ENCODE peak calls at places on chromosome 21, in four cellular contexts. S is OCI-LY7, U is RWPE2, A is IMR-90. I is an unnamed sample.

GRCh38 chr21:9008636-9009035 is 1512.7 kb upstream of the TPTE start:
- DNase-seq in A (no peak), U (no peak), S (no peak), I (no peak)

GRCh38 chr21:19553930-19554615 is 1150.5 kb upstream of the TMPRSS15 start:
- DNase-seq in U (no peak), S (no peak), A (no peak), I (no peak)

GRCh38 chr21:34938079-34938764 is 110.9 kb downstream of the RUNX1 start:
- DNase-seq in U (no peak), S (no peak), A (peak), I (no peak)

GRCh38 chr21:17461582-17461981 is 51.3 kb upstream of the CXADR start:
- DNase-seq in S (no peak), U (no peak), A (peak), I (no peak)

GRCh38 chr21:35390013-35390776 is 341.1 kb upstream of the RUNX1 start:
- DNase-seq in U (peak), A (peak), S (no peak), I (no peak)

GRCh38 chr21:22898061-22898460 is 1899.9 kb downstream of the NCAM2 start:
- DNase-seq in A (no peak), U (no peak), S (no peak), I (no peak)

GRCh38 chr21:21688877-21689276 is 690.7 kb downstream of the NCAM2 start:
- DNase-seq in U (no peak), S (no peak), A (peak), I (no peak)

GRCh38 chr21:15128267-15128666 is 63.5 kb upstream of the NRIP1 start:
- DNase-seq in A (no peak), U (no peak), S (no peak), I (no peak)

GRCh38 chr21:15766952-15767603 is 37.3 kb downstream of the USP25 start:
- DNase-seq in U (no peak), S (no peak), A (no peak), I (no peak)

GRCh38 chr21:14321042-14321441 is 61.9 kb downstream of the HSPA13 start:
- DNase-seq in S (no peak), A (peak), U (no peak), I (no peak)

GRCh38 chr21:16588433-16588860 is 858.7 kb downstream of the USP25 start:
- DNase-seq in A (peak), U (peak), S (no peak), I (no peak)

GRCh38 chr21:33643658-33644311 is 1.5 kb downstream of the ITSN1 start:
- DNase-seq in S (no peak), A (no peak), U (no peak), I (no peak)

GRCh38 chr21:46217511-46218196 is 10.9 kb downstream of the LSS start:
- DNase-seq in U (peak), S (no peak), A (no peak), I (no peak)

GRCh38 chr21:17526771-17527170 is 13.9 kb downstream of the CXADR start:
- DNase-seq in S (no peak), A (no peak), U (no peak), I (no peak)

GRCh38 chr21:37073417-37074194 is 552 bp downstream of the TTC3 start:
- DNase-seq in U (peak), S (peak), A (peak), I (peak)

GRCh38 chr21:45993210-45994085 is 11.9 kb downstream of the COL6A1 start:
- DNase-seq in U (peak), A (no peak), S (no peak), I (no peak)

GRCh38 chr21:25691931-25692330 is 42.8 kb downstream of the ATP5PF start:
- DNase-seq in A (peak), U (no peak), S (no peak), I (no peak)

GRCh38 chr21:18298228-18298627 is 53.6 kb downstream of the CHODL start:
- DNase-seq in U (no peak), A (no peak), S (peak), I (no peak)

GRCh38 chr21:27647401-27647800 is 680.5 kb upstream of the ADAMTS5 start:
- DNase-seq in A (no peak), S (no peak), U (no peak), I (no peak)

GRCh38 chr21:35505067-35505466 is 456.0 kb upstream of the RUNX1 start:
- DNase-seq in U (no peak), S (no peak), A (no peak), I (no peak)

GRCh38 chr21:35075546-35075945 is 26.4 kb upstream of the RUNX1 start:
- DNase-seq in S (no peak), U (no peak), A (peak), I (no peak)

GRCh38 chr21:14900058-14900457 is 164.7 kb downstream of the NRIP1 start:
- DNase-seq in U (no peak), A (peak), S (no peak), I (no peak)

GRCh38 chr21:32437729-32438128 is 25.2 kb downstream of the EVA1C start:
- DNase-seq in U (no peak), A (no peak), S (no peak), I (no peak)

GRCh38 chr21:32445101-32445500 is 32.6 kb downstream of the EVA1C start:
- DNase-seq in A (no peak), S (no peak), U (no peak), I (no peak)

DNA sequence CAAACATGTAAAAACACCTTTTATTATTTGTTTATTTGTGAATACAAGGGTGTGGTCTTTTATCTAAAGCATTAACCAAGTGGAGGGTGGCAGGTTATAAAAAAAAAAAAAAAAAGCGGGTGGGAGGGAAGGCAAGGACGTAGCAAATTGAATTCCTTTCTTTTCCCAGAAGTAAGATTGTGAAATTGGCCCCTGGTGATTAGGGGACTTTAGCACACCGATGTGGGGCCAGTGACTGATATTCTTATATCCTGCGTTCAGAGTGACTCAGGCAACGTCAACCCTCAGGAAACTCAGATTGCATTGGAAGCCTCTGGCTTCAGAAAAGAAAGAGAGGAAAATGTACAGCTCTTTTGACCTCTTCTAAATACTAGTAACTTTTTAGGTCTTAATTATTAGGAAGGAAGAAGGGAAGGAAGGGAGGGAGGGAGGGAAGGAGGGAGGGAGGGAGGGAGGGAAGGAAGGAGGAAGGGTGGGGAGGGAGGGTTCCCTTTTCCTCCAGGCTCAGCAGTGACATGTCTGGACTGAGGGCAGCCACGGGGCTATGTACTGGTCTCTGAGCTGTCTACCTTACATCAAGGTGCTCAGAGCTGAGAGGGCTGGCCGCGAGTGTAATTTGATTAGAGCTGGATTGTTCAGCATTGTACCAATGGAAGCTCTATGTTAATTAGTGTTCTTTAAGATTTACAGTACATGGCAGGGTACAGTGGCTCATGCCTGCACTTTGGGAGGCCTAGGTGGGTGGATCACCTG is 30.2 kb downstream of the EVA1C start:
- DNase-seq in S (no peak), U (no peak), A (no peak), I (no peak)
- H3K4me3 ChIP-seq in S (no peak), U (no peak), A (no peak), I (no peak)

GRCh38 chr21:42124081-42124480 is 53.0 kb downstream of the UMODL1 start:
- DNase-seq in U (no peak), A (no peak), S (no peak), I (no peak)

GRCh38 chr21:42127164-42128125 is 56.3 kb downstream of the UMODL1 start:
- DNase-seq in U (no peak), S (no peak), A (no peak), I (no peak)

GRCh38 chr21:42123509-42123908 is 52.4 kb downstream of the UMODL1 start:
- DNase-seq in S (no peak), U (no peak), A (no peak), I (no peak)

GRCh38 chr21:42124826-42125570 is 53.9 kb downstream of the UMODL1 start:
- DNase-seq in U (no peak), A (no peak), S (no peak), I (no peak)

GRCh38 chr21:42125571-42126544 is 54.7 kb downstream of the UMODL1 start:
- DNase-seq in S (peak), A (peak), U (no peak), I (no peak)
- TF ChIP-seq CTCF in S (peak), A (no peak), U (peak), I (peak)

DNA sequence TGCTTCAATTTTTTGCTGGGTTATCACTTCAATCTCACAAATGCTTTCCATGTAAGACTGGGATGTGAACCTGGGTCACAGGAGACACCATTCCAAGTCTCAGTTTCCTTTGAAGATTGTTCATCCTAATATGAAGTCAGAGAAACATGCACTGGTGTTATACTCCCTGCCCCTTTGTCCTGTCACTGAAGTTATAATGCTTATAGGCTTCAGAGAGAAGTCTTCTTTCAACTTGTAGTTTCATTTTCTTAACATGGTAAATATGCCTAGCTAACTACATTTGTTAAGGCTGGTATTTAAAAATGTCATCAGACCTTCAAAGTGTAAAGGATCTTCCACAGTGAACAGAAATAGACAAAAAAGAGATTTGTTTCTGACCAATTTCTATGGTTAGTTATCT is 1195.9 kb downstream of the MRPL39 start:
- DNase-seq in U (no peak), S (no peak), A (no peak), I (no peak)
- H3K4me3 ChIP-seq in U (no peak), S (no peak), A (no peak), I (no peak)

GRCh38 chr21:42833439-42833815 is 45.9 kb downstream of the WDR4 start:
- DNase-seq in U (peak), S (peak), A (peak), I (peak)
- TF ChIP-seq CTCF in U (no peak), S (peak), A (peak), I (peak)

GRCh38 chr21:40117236-40117635 is 250.0 kb downstream of the PCP4 start:
- DNase-seq in U (no peak), S (no peak), A (no peak), I (no peak)

GRCh38 chr21:40115775-40116174 is 248.5 kb downstream of the PCP4 start:
- DNase-seq in S (no peak), U (no peak), A (no peak), I (no peak)

GRCh38 chr21:40120944-40121575 is 253.8 kb downstream of the PCP4 start:
- DNase-seq in U (no peak), A (peak), S (peak), I (no peak)

DNA sequence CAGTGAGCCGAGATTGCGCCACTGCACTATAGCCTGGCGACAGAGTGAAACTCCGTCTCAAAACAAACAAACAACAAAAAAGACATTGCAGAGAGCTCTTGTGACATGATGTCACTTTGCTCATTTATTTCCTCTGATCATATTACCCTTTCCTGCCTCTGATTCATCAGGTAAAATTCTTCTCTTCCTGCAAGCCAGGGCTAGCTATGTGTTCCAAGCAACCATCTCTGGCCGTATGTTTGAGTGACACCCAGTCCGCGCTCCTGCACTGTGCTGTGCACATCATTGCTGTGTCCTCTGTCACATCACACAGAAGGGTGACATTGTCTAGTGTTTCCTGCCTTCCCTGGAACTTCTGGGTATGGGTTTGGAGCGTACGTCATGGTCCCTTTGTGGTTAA is 251.3 kb downstream of the PCP4 start:
- DNase-seq in A (no peak), U (no peak), S (no peak), I (no peak)
- H3K4me3 ChIP-seq in A (no peak), U (no peak), S (no peak), I (no peak)

DNA sequence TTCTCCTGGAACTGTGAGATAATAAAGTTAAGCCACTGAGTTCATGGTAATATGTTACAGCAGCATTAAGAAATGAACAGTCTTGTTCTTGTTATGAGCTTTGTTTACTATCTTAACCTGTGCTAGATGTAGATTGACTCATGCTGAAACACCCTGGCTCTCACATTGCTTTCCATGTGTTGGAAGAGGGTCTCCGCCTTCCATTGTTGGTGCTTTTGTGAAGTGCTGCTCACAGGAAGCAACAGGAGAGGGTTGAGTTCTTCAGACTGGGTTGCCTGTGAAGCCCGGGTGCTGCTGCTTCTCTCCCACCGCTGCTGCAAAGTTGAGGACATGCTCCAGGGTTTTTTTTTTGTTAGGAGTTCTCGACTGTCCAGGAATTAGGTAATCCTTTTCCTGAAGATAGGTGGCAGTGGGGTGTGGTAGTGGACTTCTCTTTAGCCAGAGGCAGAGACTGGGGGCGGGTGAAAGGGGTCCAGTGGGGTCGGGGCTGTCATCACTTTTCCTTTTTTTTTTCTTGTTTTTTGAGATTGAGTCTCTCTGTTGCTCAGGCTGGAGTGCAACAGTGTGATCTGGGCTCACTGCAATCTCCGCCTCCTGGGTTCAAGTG is 28.7 kb upstream of the HMGN1 start:
- DNase-seq in S (no peak), U (no peak), A (no peak), I (no peak)
- TF ChIP-seq CTCF in S (no peak), U (no peak), A (no peak), I (no peak)

DNA sequence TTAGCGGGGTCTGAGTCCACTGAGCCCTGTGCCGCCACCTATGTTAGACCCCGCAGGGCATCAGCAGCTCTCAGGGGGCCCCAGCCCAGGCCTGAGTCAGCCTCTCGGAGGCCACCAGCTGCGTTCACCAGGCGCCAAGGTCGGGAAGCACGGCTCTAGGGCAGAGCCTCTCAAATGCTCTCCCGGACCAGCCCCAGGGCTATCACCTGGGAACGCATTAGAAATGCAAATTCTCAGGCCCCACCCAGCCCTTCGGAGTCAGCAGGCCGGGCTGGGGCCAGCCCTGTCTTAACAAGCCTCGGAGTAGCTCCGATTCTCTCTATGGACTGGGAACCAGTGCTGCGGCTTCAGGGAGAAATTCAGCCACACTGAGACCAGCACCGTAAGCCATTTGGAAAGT is 37.2 kb upstream of the TSPEAR start:
- DNase-seq in A (no peak), S (no peak), U (no peak), I (no peak)
- H3K4me3 ChIP-seq in A (no peak), S (no peak), U (no peak), I (no peak)

GRCh38 chr21:38505654-38506523 is 7.6 kb upstream of the ERG start:
- DNase-seq in S (peak), A (peak), U (no peak), I (no peak)

GRCh38 chr21:38507374-38507942 is 9.2 kb upstream of the ERG start:
- DNase-seq in S (no peak), U (no peak), A (no peak), I (no peak)

GRCh38 chr21:38506606-38507331 is 8.5 kb upstream of the ERG start:
- DNase-seq in A (no peak), S (no peak), U (no peak), I (no peak)

GRCh38 chr21:38511198-38511597 is 12.9 kb upstream of the ERG start:
- DNase-seq in A (no peak), S (no peak), U (no peak), I (no peak)

GRCh38 chr21:38511662-38512243 is 13.5 kb upstream of the ERG start:
- DNase-seq in A (no peak), S (no peak), U (no peak), I (no peak)
- TF ChIP-seq CTCF in A (no peak), S (no peak), U (no peak), I (no peak)